ENCODE peak calls at places on chromosomes 16 and 17, in six cellular contexts. Y, Q, X, C, T and H are unnamed samples.

GRCh38 chr16:48444574-48444973 is 59.4 kb upstream of the SIAH1 start:
- DNase-seq in C (peak), Q (peak), X (peak), Y (no peak), T (peak), H (peak)

GRCh38 chr17:56260421-56260820 is 107.1 kb downstream of the ANKFN1 start:
- DNase-seq in C (no peak), Y (no peak), X (no peak), T (no peak), Q (no peak), H (no peak)

GRCh38 chr16:46713634-46714033 is 24.2 kb downstream of the ORC6 start:
- DNase-seq in Q (no peak), T (no peak), X (no peak), Y (no peak), C (no peak), H (no peak)

GRCh38 chr17:57111386-57111785 is 26.3 kb downstream of the AKAP1 start:
- DNase-seq in Q (no peak), T (no peak), Y (no peak), C (no peak), X (no peak), H (no peak)

GRCh38 chr17:17537311-17538099 is 41.3 kb upstream of the RASD1 start:
- DNase-seq in X (no peak), T (no peak), Q (peak), Y (no peak), C (no peak), H (no peak)

GRCh38 chr16:78072275-78072674 is 27.2 kb upstream of the WWOX start:
- DNase-seq in Y (no peak), T (no peak), Q (no peak), C (no peak), X (no peak), H (no peak)

GRCh38 chr17:7886227-7887037 is 2.2 kb upstream of the CHD3 start:
- DNase-seq in Y (peak), Q (peak), T (peak), C (no peak), X (no peak), H (peak)

GRCh38 chr16:1691276-1691675 is 13.2 kb downstream of the JPT2 start:
- DNase-seq in X (no peak), C (no peak), Y (no peak), T (peak), Q (peak), H (peak)

GRCh38 chr16:9008335-9009260 is 44.9 kb upstream of the USP7 start:
- DNase-seq in Q (peak), X (no peak), T (peak), C (no peak), Y (peak), H (peak)
- H3K4me3 ChIP-seq in Q (no peak), X (peak), T (peak), C (peak), Y (no peak), H (peak)

DNA sequence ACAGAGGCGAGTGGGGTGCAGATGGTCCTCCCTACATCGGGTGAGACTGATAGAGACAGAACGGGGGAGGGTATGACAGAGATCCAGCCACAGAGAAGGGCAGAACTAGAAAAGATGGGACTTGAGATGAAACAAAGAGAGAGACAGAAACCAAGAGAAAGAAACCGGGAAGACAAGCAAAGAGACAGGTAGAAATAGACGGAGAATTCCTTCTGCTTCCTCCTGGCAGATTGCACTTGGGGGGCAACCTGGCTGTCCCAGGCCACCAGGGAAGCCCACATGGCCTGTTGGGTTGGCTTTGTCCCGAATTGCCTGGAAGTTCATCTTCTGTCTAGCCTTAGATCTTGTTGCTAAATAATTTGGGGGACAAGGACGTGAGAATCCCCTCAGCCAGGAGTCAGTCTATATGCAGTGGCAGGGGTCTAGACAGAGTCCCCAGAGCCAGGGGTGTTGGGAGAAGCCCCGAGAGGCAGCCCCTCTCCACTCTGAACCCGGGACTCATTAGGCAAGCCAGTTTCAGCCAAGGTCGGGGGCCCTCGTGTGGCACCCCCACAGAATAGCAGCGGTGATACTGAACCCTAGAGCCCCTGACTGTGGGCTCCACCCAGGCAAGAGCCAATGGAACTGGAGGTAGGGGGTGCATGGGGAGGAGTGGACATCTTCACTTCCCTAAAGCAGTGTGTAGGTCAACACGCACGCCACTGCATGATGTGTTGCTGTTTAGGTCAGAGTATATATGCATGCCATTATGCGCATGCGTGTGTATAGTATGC is 626 bp upstream of the TSPOAP1 start:
- DNase-seq in X (no peak), Q (no peak), T (no peak), Y (peak), C (no peak), H (no peak)
- TF ChIP-seq CTCF in X (peak), Q (peak), T (peak), Y (peak), C (peak), H (peak)

DNA sequence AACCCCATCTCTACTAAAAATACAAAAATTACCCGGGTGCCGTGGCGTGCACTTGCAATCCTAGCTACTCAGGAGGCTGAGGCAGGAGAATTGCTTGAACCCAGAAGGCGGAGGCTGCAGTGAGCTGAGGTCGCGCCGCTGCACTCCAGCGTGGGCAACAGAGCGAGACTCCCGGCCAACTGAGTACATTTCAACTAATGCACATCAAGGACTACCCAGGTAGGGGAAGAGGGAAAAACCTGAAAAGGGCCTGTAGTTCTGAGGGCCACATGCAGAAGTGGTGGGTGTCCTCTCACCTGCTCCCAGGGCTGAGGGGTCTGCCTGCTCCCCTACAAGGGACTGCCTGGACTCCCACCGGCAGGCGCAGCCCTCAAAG is 584 bp upstream of the SLC16A5 start:
- DNase-seq in Y (no peak), T (no peak), Q (no peak), X (no peak), C (no peak), H (no peak)
- H3K4me3 ChIP-seq in Y (peak), T (peak), Q (peak), X (peak), C (peak), H (peak)

GRCh38 chr16:24010440-24011089 is 174.8 kb downstream of the PRKCB start:
- DNase-seq in T (peak), C (peak), Y (peak), Q (peak), X (peak), H (peak)
- TF ChIP-seq CTCF in T (peak), C (peak), Y (peak), Q (peak), X (peak), H (peak)